ENCODE peak calls at places on chromosome 21, in nine cellular contexts. F is OCI-LY7, J is GM23248, D is tibial artery, V is WERI-Rb-1, N is Peyer's patch, C is IMR-90, X is body of pancreas, L is cardiac muscle cell. Z is an unnamed sample.

GRCh38 chr21:17389311-17389710 is 123.5 kb upstream of the CXADR start:
- DNase-seq in V (no peak), C (no peak), F (no peak), J (no peak), D (no peak), X (no peak), L (no peak), N (no peak), Z (no peak)

GRCh38 chr21:42460391-42461184 is 35.4 kb downstream of the RSPH1 start:
- DNase-seq in F (peak; percentile 95), C (no peak), L (no peak), J (no peak), X (peak; percentile 36), N (peak; percentile 80), V (peak; percentile 46), D (no peak), Z (no peak)

GRCh38 chr21:18443686-18444085 is 40.1 kb upstream of the TMPRSS15 start:
- DNase-seq in X (no peak), F (peak; percentile 93), L (no peak), V (no peak), D (no peak), C (no peak), N (no peak), J (no peak), Z (no peak)

GRCh38 chr21:7951854-7952519 is 2569.4 kb upstream of the TPTE start:
- DNase-seq in J (no peak), L (no peak), N (no peak), V (no peak), X (no peak), C (no peak), F (no peak), D (no peak), Z (no peak)

GRCh38 chr21:14995695-14996490 is 68.9 kb downstream of the NRIP1 start:
- DNase-seq in J (peak; percentile 45), L (peak; percentile 80), N (no peak), X (no peak), F (no peak), D (no peak), V (no peak), C (peak; percentile 63), Z (peak; percentile 53)

GRCh38 chr21:44462090-44462833 is 7.0 kb downstream of the LRRC3 start:
- DNase-seq in X (no peak), J (no peak), N (peak; percentile 40), F (no peak), L (no peak), V (no peak), D (no peak), C (no peak), Z (no peak)

GRCh38 chr21:38793060-38793459 is 12.7 kb upstream of the ETS2 start:
- DNase-seq in J (no peak), F (no peak), C (no peak), V (no peak), L (no peak), D (no peak), N (no peak), X (no peak), Z (no peak)

GRCh38 chr21:16241500-16241963 is 511.8 kb downstream of the USP25 start:
- DNase-seq in F (no peak), L (peak; percentile 46), N (no peak), X (no peak), V (no peak), D (no peak), J (no peak), C (no peak), Z (no peak)

GRCh38 chr21:36773111-36773510 is 74.2 kb downstream of the SIM2 start:
- DNase-seq in N (peak; percentile 76), V (no peak), F (no peak), C (peak; percentile 89), D (peak; percentile 46), X (peak; percentile 95), J (peak; percentile 76), L (peak; percentile 87), Z (peak; percentile 95)

GRCh38 chr21:40334159-40334558 is 466.9 kb downstream of the PCP4 start:
- DNase-seq in C (no peak), V (no peak), N (no peak), D (no peak), L (no peak), J (no peak), X (no peak), F (no peak), Z (no peak)
- H3K9me3 ChIP-seq in C (peaks cover 21% of the 10 kb centered on the region), V (no peaks in the 10 kb centered on the region), N (no peaks in the 10 kb centered on the region), D (no peaks in the 10 kb centered on the region), L (no peaks in the 10 kb centered on the region), J (no peaks in the 10 kb centered on the region), X (no peaks in the 10 kb centered on the region), F (no peaks in the 10 kb centered on the region), Z (no peaks in the 10 kb centered on the region)

DNA sequence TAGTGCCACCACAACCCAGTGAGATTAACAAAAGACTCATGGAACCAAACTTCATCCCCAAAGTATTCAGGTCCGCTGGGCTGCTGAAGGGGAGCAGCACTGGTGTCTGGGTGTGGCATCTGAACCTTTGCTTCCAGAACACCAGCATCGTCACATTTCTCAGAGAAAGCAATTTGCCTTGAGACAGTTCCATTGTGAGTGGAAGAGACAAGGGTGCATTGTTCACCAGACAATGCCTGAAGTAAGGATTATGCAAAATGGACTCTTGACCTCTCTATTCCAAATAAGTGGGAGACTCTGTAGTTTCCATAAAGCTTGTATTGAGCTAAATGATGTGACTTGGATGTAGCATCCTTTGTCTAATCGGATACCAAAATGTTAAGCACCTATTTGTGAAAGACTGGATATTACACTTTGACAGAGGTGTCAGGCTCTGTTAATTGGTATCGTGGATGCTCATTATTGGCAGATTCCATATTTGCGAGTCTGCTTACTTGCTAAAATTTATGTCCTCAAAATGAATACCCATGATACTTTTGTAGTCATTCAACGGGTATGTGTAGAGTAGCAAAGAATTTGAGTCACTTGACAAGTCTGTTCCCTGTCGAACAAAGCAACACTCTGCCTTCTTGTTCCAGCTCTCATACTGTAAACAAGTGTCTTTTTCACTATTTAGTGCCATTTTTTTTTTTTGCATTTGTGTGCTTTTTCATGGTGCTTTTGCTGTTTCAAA is 75.6 kb downstream of the MRPS6 start:
- DNase-seq in F (no peak), N (no peak), X (no peak), V (no peak), J (no peak), L (no peak), D (no peak), C (no peak), Z (no peak)
- H3K9me3 ChIP-seq in F (no peaks in the 10 kb centered on the region), N (no peaks in the 10 kb centered on the region), X (no peaks in the 10 kb centered on the region), V (peaks cover 4% of the 10 kb centered on the region), J (no peaks in the 10 kb centered on the region), L (no peaks in the 10 kb centered on the region), D (no peaks in the 10 kb centered on the region), C (no peaks in the 10 kb centered on the region), Z (peaks cover 8% of the 10 kb centered on the region)

GRCh38 chr21:19609611-19610010 is 1206.0 kb upstream of the TMPRSS15 start:
- DNase-seq in N (no peak), J (no peak), V (no peak), D (no peak), C (no peak), F (no peak), X (no peak), L (no peak), Z (no peak)
- H3K9me3 ChIP-seq in N (no peaks in the 10 kb centered on the region), J (no peaks in the 10 kb centered on the region), V (no peaks in the 10 kb centered on the region), D (no peaks in the 10 kb centered on the region), C (peaks cover 9% of the 10 kb centered on the region), F (peaks cover 30% of the 10 kb centered on the region), X (no peaks in the 10 kb centered on the region), L (no peaks in the 10 kb centered on the region), Z (no peaks in the 10 kb centered on the region)

GRCh38 chr21:46089285-46089684 is 8.6 kb upstream of the COL6A2 start:
- DNase-seq in N (no peak), V (no peak), L (no peak), J (no peak), C (no peak), F (no peak), D (no peak), X (no peak), Z (no peak)

GRCh38 chr21:46092026-46092764 is 5.7 kb upstream of the COL6A2 start:
- DNase-seq in X (peak; percentile 53), F (no peak), D (peak; percentile 92), N (peak; percentile 72), V (no peak), C (peak; percentile 99), J (peak; percentile 99), L (peak; percentile 87), Z (peak; percentile 88)

GRCh38 chr21:46091631-46092025 is 6.3 kb upstream of the COL6A2 start:
- DNase-seq in J (no peak), L (no peak), F (no peak), N (no peak), V (no peak), D (no peak), C (peak; percentile 74), X (no peak), Z (no peak)

GRCh38 chr21:46092811-46093667 is 4.9 kb upstream of the COL6A2 start:
- DNase-seq in N (no peak), X (no peak), F (no peak), V (no peak), C (no peak), J (peak; percentile 71), L (no peak), D (no peak), Z (peak; percentile 52)

DNA sequence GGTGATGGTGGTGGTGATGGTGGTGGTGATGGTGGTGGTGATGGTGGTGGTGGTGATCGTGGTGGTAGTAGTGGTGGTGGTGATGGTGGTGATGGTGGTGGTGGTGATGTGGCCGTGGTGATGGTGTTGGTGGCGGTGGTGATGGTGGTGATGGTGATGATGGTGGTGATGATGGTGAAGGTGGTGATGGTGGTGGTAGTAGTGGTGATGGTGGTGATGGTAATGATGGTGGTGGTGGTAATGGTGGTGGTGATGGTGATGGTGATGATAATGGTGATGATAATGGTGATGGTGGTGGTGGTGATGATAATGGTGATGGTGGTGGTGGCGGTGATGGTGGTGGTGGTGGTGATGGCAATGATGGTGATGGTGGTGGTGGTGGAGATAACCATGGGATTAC is 6.8 kb upstream of the COL6A2 start:
- DNase-seq in X (no peak), D (no peak), J (no peak), V (no peak), C (no peak), F (no peak), N (no peak), L (no peak), Z (no peak)
- H3K9me3 ChIP-seq in X (no peaks in the 10 kb centered on the region), D (no peaks in the 10 kb centered on the region), J (peaks cover 3% of the 10 kb centered on the region), V (peaks cover 8% of the 10 kb centered on the region), C (no peaks in the 10 kb centered on the region), F (no peaks in the 10 kb centered on the region), N (no peaks in the 10 kb centered on the region), L (no peaks in the 10 kb centered on the region), Z (peaks cover 19% of the 10 kb centered on the region)

GRCh38 chr21:31923756-31924155 is 50.9 kb downstream of the HUNK start:
- DNase-seq in C (no peak), X (no peak), N (no peak), V (no peak), L (no peak), J (no peak), F (no peak), D (no peak), Z (no peak)
- H3K9me3 ChIP-seq in C (peaks cover 2% of the 10 kb centered on the region), X (no peaks in the 10 kb centered on the region), N (no peaks in the 10 kb centered on the region), V (peaks cover 8% of the 10 kb centered on the region), L (no peaks in the 10 kb centered on the region), J (no peaks in the 10 kb centered on the region), F (no peaks in the 10 kb centered on the region), D (no peaks in the 10 kb centered on the region), Z (peaks cover 2% of the 10 kb centered on the region)

DNA sequence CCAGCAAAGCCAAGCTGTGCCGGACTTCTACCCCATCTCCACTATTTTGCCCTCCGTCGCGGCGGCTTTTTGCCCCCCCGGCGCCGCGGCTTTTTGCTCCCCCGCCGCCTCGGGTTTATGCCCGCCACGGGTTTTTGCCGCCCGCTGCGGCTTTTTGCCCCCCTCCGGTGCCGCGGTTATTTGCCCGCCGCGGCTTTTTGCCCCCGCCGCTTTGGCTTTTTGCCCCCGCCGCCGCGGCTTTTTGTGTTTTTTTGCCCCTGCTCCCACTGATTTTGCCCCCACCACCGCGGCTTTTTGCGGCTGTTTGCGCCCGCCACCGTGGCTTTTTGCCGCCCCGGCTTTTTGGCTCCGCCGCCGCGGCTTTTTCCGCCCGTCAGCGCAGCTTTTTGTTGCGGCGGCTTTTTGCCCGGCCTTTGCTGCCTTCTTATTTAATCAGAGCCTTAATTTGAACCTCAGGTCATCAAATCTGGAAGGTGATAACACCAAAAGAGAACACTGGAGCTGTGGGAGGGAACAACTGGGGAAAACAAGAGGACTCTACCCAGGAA is 106.0 kb downstream of the TPTE start:
- DNase-seq in V (no peak), N (no peak), J (no peak), X (no peak), C (no peak), D (no peak), F (no peak), L (no peak), Z (no peak)
- H3K9me3 ChIP-seq in V (no peaks in the 10 kb centered on the region), N (peaks cover 13% of the 10 kb centered on the region), J (no peaks in the 10 kb centered on the region), X (no peaks in the 10 kb centered on the region), C (peaks cover 6% of the 10 kb centered on the region), D (peaks cover 6% of the 10 kb centered on the region), F (peaks cover 20% of the 10 kb centered on the region), L (peaks cover 12% of the 10 kb centered on the region), Z (no peaks in the 10 kb centered on the region)